ENCODE peak calls at places on chromosome 7, in five cellular contexts. P is mesothelial cell of epicardium, M is cardiac fibroblast, S is transverse colon, L is IMR-90. J is an unnamed sample.

GRCh38 chr7:16644987-16645592 is 464 bp downstream of the ANKMY2 start:
- DNase-seq in P (peak; percentile 50), M (peak; percentile 52), S (peak; percentile 45), L (no peak), J (peak; percentile 15)

GRCh38 chr7:51666261-51666660 is 349.7 kb upstream of the COBL start:
- DNase-seq in P (no peak), M (no peak), S (no peak), L (no peak), J (no peak)

GRCh38 chr7:92671502-92672169 is 81.4 kb upstream of the FAM133B start:
- DNase-seq in P (no peak), M (no peak), S (no peak), L (no peak), J (no peak)

GRCh38 chr7:155529346-155529745 is 17.0 kb downstream of the CNPY1 start:
- DNase-seq in P (no peak), M (no peak), S (no peak), L (no peak), J (no peak)

GRCh38 chr7:128103498-128104108 is 72.4 kb upstream of the LRRC4 start:
- DNase-seq in P (no peak), M (peak; percentile 62), S (no peak), L (no peak), J (no peak)

GRCh38 chr7:47375121-47375551 is 206.8 kb downstream of the TNS3 start:
- DNase-seq in P (no peak), M (peak; percentile 33), S (peak; percentile 2), L (peak; percentile 76), J (no peak)

GRCh38 chr7:100896743-100897051 is 1.0 kb upstream of the ACHE start:
- DNase-seq in P (no peak), M (no peak), S (no peak), L (no peak), J (no peak)

GRCh38 chr7:68185641-68186040 is 1189.0 kb downstream of the TYW1 start:
- DNase-seq in P (no peak), M (no peak), S (no peak), L (no peak), J (no peak)

GRCh38 chr7:36686499-36686898 is 37.8 kb downstream of the AOAH start:
- DNase-seq in P (no peak), M (peak; percentile 30), S (no peak), L (peak; percentile 41), J (peak; percentile 59)

GRCh38 chr7:67857698-67858097 is 861.1 kb downstream of the TYW1 start:
- DNase-seq in P (no peak), M (peak; percentile 0), S (no peak), L (no peak), J (no peak)

GRCh38 chr7:74193054-74193453 is 16.8 kb upstream of the LAT2 start:
- DNase-seq in P (no peak), M (no peak), S (no peak), L (no peak), J (no peak)

GRCh38 chr7:128727239-128727638 is 11.9 kb upstream of the CALU start:
- DNase-seq in P (no peak), M (no peak), S (no peak), L (no peak), J (no peak)

GRCh38 chr7:81161459-81162075 is 242.7 kb upstream of the SEMA3C start:
- DNase-seq in P (no peak), M (peak; percentile 95), S (no peak), L (peak; percentile 98), J (no peak)

GRCh38 chr7:137258552-137258951 is 85.0 kb downstream of the PTN start:
- DNase-seq in P (no peak), M (no peak), S (no peak), L (no peak), J (no peak)

DNA sequence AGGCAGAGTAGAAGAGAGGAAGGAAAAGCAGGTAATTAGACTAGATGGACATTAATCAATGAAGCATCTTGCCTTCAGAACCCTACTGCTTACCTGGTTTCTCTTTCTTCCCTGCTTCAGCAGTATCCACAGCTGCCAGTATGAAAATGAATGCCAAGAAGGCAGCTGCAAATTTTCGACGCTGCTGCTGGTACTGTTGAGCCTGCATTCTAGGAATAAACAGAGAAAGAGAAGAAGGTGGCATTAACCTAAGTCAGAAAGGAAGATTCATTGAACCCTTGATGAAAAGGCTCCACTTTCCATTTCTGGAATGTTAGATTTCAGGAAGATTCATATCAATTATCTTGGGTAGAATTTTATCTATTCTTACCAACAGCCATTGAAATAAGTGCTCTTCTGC is 88.8 kb downstream of the PTN start:
- DNase-seq in P (no peak), M (no peak), S (no peak), L (no peak), J (no peak)
- TF ChIP-seq CTCF in P (no peak), M (no peak), S (no peak), L (no peak), J (no peak)

GRCh38 chr7:26618898-26619297 is 245.5 kb downstream of the SKAP2 start:
- DNase-seq in P (no peak), M (no peak), S (no peak), L (no peak), J (no peak)

GRCh38 chr7:26617066-26617465 is 247.3 kb downstream of the SKAP2 start:
- DNase-seq in P (no peak), M (no peak), S (no peak), L (no peak), J (no peak)

GRCh38 chr7:26618458-26618857 is 245.9 kb downstream of the SKAP2 start:
- DNase-seq in P (no peak), M (no peak), S (no peak), L (no peak), J (no peak)

GRCh38 chr7:26619348-26619747 is 245.0 kb downstream of the SKAP2 start:
- DNase-seq in P (no peak), M (no peak), S (no peak), L (no peak), J (no peak)

GRCh38 chr7:26620352-26620751 is 244.0 kb downstream of the SKAP2 start:
- DNase-seq in P (no peak), M (no peak), S (no peak), L (no peak), J (peak; percentile 25)
- TF ChIP-seq CTCF in P (no peak), M (no peak), S (no peak), L (no peak), J (no peak)

GRCh38 chr7:105583061-105583460 is 1.8 kb upstream of the EFCAB10 start:
- DNase-seq in P (no peak), M (no peak), S (no peak), L (no peak), J (no peak)

GRCh38 chr7:105578496-105578895 is 2.8 kb downstream of the EFCAB10 start:
- DNase-seq in P (no peak), M (peak; percentile 22), S (no peak), L (peak; percentile 6), J (no peak)

GRCh38 chr7:105580022-105580740 is 1.1 kb downstream of the EFCAB10 start:
- DNase-seq in P (no peak), M (no peak), S (no peak), L (no peak), J (no peak)

GRCh38 chr7:105584165-105584564 is 2.9 kb upstream of the EFCAB10 start:
- DNase-seq in P (no peak), M (no peak), S (no peak), L (no peak), J (no peak)

GRCh38 chr7:105581066-105581811 is at the start of gene EFCAB10:
- DNase-seq in P (peak; percentile 70), M (peak; percentile 48), S (peak; percentile 60), L (peak; percentile 38), J (peak; percentile 35)
- TF ChIP-seq CTCF in P (no peak), M (no peak), S (no peak), L (no peak), J (no peak)

GRCh38 chr7:35492451-35493175 is 202.3 kb downstream of the HERPUD2 start:
- DNase-seq in P (no peak), M (no peak), S (no peak), L (no peak), J (no peak)
- TF ChIP-seq CTCF in P (no peak), M (no peak), S (no peak), L (no peak), J (no peak)

GRCh38 chr7:83005410-83005809 is 157.3 kb downstream of the PCLO start:
- DNase-seq in P (no peak), M (peak; percentile 3), S (no peak), L (no peak), J (no peak)
- TF ChIP-seq CTCF in P (peak; percentile 52), M (peak; percentile 10), S (no peak), L (no peak), J (no peak)

GRCh38 chr7:131130324-131130723 is 197.4 kb upstream of the MKLN1 start:
- DNase-seq in P (no peak), M (no peak), S (no peak), L (no peak), J (no peak)

GRCh38 chr7:131131746-131132431 is 195.8 kb upstream of the MKLN1 start:
- DNase-seq in P (no peak), M (no peak), S (no peak), L (no peak), J (no peak)

GRCh38 chr7:131131012-131131745 is 196.5 kb upstream of the MKLN1 start:
- DNase-seq in P (no peak), M (no peak), S (no peak), L (no peak), J (no peak)
- TF ChIP-seq CTCF in P (no peak), M (no peak), S (no peak), L (no peak), J (no peak)

DNA sequence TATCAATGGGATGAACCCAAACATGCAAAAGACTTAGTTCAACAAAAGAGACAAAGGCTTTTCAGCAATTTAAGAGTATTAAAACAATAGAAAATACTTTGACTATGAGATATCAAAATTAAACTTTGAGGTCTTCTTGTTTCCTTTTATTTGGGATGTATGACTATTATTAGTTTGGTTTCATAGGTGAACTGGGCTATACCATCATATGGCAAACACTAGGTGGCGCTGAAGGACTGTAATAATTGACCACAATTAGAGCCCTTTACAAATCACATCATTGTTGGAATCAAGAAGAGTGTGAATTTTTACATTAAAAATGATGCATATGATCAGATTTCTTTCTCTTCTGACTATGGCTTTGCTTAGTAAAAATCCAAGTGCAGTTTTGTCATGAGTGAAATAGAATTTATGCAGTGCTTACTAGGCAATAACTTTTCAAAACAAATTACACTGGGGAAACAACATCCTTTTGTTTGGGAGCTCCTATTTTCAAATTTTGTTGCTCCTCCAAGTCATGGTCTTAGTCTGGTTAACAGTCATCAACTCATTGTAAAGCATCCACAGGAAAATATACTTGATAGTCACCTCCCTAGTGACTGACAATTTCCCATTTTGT is 14.7 kb upstream of the NXPH1 start:
- DNase-seq in P (peak; percentile 62), M (peak; percentile 75), S (peak; percentile 31), L (peak; percentile 40), J (peak; percentile 14)
- TF ChIP-seq CTCF in P (peak; percentile 81), M (peak; percentile 66), S (peak; percentile 55), L (peak; percentile 59), J (peak; percentile 74)

J was measured in CD8-positive, alpha-beta T cell.